ENCODE peak calls at places on chromosomes 6 and 20, in eight cellular contexts. C, Z, K, G, N, B, Q and W are unnamed samples.

GRCh38 chr20:4957939-4958362 is 43.4 kb downstream of the SLC23A2 start:
- DNase-seq in Z (peak; percentile 78), G (no peak), Q (no peak), B (no peak), N (peak; percentile 44), C (no peak), K (no peak), W (peak; percentile 31)

GRCh38 chr20:24981750-24982149 is 10.8 kb downstream of the APMAP start:
- DNase-seq in K (no peak), G (no peak), N (no peak), B (no peak), Z (no peak), C (no peak), Q (no peak), W (no peak)

GRCh38 chr6:63964347-63964746 is 328.7 kb downstream of the PHF3 start:
- DNase-seq in Z (no peak), Q (no peak), G (no peak), N (no peak), B (no peak), K (no peak), C (no peak), W (no peak)

GRCh38 chr20:4247261-4247660 is 231.9 kb upstream of the RNF24 start:
- DNase-seq in Z (no peak), Q (no peak), N (no peak), C (no peak), K (no peak), B (no peak), G (no peak), W (no peak)

GRCh38 chr6:105482227-105482839 is 79.5 kb upstream of the PREP start:
- DNase-seq in Q (no peak), Z (peak; percentile 66), G (peak; percentile 36), C (peak; percentile 59), B (peak; percentile 68), K (peak; percentile 82), N (peak; percentile 77), W (peak; percentile 68)

GRCh38 chr6:3325210-3325609 is 66.5 kb downstream of the PSMG4 start:
- DNase-seq in C (no peak), Z (peak; percentile 78), K (no peak), Q (no peak), G (peak; percentile 61), B (peak; percentile 59), N (peak; percentile 67), W (peak; percentile 72)

GRCh38 chr6:90347411-90347841 is 50.8 kb upstream of the BACH2 start:
- DNase-seq in G (no peak), K (no peak), Z (no peak), Q (no peak), N (no peak), B (no peak), C (no peak), W (peak; percentile 59)

GRCh38 chr6:97437087-97437486 is 154.1 kb upstream of the MMS22L start:
- DNase-seq in N (peak; percentile 30), B (peak; percentile 22), Z (peak; percentile 35), Q (no peak), C (no peak), G (no peak), K (peak; percentile 26), W (peak; percentile 26)

GRCh38 chr6:62803094-62803493 is 408.2 kb upstream of the FKBP1C start:
- DNase-seq in G (no peak), N (no peak), Q (no peak), K (no peak), Z (no peak), B (no peak), C (no peak), W (no peak)

GRCh38 chr6:44202332-44202971 is 14.3 kb upstream of the MYMX start:
- DNase-seq in C (peak; percentile 37), Z (no peak), B (no peak), N (no peak), K (no peak), G (no peak), Q (no peak), W (no peak)

GRCh38 chr6:153237670-153238069 is 106.6 kb upstream of the RGS17 start:
- DNase-seq in Q (no peak), B (no peak), C (no peak), G (no peak), N (no peak), Z (no peak), K (no peak), W (no peak)

GRCh38 chr6:13579911-13580310 is 5.5 kb downstream of the SIRT5 start:
- DNase-seq in K (no peak), Z (no peak), N (no peak), G (no peak), Q (no peak), C (no peak), B (no peak), W (no peak)

GRCh38 chr20:63707558-63708300 is at the start of the genes ARFRP1 and ZGPAT:
- DNase-seq in Z (peak; percentile 68), C (peak; percentile 90), K (peak; percentile 81), Q (peak; percentile 83), G (peak; percentile 93), N (peak; percentile 88), B (peak; percentile 79), W (peak; percentile 75)

GRCh38 chr6:150269857-150270223 is 99.0 kb upstream of the IYD start:
- DNase-seq in Z (peak; percentile 45), C (no peak), Q (no peak), N (no peak), B (peak; percentile 79), K (no peak), G (no peak), W (peak; percentile 91)

GRCh38 chr20:35734374-35734773 is 7.7 kb downstream of the RBM39 start:
- DNase-seq in K (no peak), N (no peak), Q (no peak), B (no peak), G (no peak), C (no peak), Z (no peak), W (no peak)
- H3K4me3 ChIP-seq in K (no peak overlapping the region), N (no peak overlapping the region), Q (no peak overlapping the region), B (no peak overlapping the region), G (no peak overlapping the region), C (no peak overlapping the region), Z (no peak overlapping the region), W (no peak overlapping the region)

DNA sequence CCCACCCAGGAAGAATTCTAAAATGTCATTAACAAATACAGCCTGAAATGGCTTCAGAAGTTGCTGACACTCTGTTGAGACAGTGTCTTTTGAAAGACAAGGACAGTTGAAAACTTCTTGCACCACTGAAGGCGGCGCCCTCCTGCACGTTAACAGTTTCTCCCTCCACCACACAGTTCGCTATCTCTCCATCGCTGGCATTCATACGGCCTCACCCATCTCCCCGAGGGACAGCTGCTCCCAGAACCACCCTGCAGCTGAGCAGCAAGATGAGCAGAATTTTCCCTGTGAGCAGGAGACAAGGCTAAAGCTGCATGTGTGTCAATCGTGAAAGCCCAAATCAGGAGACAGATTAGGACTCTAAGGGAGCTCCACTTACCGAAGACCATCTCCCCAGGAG is 113.3 kb downstream of the LY86 start:
- DNase-seq in Z (no peak), N (no peak), C (no peak), Q (no peak), G (no peak), K (peak; percentile 34), B (no peak), W (no peak)
- TF ChIP-seq CTCF in Z (no peak), N (no peak), C (no peak), Q (no peak), G (no peak), K (no peak), B (no peak), W (no peak)

DNA sequence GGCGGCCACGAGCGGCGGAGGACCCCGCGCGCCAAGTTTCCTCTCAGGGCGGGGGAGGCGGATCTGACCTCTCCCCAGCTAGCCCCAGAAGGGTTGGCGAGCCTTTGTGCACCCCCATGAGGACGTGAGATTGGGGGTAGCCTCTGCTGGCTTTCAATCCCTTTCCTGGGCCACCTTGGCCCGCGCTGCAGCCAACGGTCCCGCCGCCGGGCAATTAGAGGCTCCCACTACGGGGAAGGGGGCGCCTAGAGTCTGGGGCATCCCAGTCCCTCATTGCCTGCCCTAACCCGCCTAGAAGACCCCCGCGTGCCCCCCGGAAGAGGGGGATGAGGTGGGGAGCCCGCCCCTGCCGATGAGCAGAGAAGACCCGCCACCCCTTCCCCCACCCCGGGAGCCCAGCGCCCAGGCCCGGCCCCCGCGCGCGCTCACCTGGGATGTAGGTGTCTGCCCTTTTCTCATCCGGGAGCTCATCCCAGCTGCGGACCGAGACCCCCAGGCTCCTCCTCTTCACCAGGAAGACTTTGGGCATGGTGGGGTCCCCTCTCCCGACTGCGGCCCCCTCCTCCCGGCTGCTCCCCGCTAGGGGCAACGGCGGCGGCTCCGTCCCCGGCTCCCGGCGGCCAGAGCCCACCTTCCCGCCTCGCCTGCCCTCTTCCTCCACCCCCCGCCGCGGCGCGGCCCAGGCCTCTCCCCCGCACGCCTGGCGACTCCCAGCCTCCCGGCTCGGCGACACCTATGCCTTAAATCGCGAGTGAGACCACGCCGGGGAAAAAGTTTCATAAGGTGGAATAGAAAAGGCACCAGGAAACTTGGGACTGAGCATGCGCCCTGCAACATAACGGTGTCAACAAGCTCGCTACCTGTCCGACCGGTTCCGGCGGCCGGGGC is at the start of gene OVOL2:
- DNase-seq in Z (no peak), C (no peak), N (no peak), K (no peak), Q (peak; percentile 93), B (no peak), G (peak; percentile 97), W (no peak)
- H3K4me3 ChIP-seq in Z (no peak within 1 kb of the TSS), C (peak within 1 kb of the TSS; percentile 45), N (peak within 1 kb of the TSS; percentile 50), K (no peak within 1 kb of the TSS), Q (peak within 1 kb of the TSS; percentile 34), B (no peak within 1 kb of the TSS), G (peak within 1 kb of the TSS; percentile 86), W (no peak within 1 kb of the TSS)

GRCh38 chr20:45230631-45231030 is 9.5 kb downstream of the SEMG2 start:
- DNase-seq in K (no peak), G (no peak), C (no peak), B (no peak), N (no peak), Z (no peak), Q (no peak), W (no peak)

GRCh38 chr20:45238139-45238538 is 16.2 kb downstream of the SLPI start:
- DNase-seq in B (no peak), G (no peak), K (no peak), Z (no peak), N (no peak), Q (no peak), C (no peak), W (no peak)

DNA sequence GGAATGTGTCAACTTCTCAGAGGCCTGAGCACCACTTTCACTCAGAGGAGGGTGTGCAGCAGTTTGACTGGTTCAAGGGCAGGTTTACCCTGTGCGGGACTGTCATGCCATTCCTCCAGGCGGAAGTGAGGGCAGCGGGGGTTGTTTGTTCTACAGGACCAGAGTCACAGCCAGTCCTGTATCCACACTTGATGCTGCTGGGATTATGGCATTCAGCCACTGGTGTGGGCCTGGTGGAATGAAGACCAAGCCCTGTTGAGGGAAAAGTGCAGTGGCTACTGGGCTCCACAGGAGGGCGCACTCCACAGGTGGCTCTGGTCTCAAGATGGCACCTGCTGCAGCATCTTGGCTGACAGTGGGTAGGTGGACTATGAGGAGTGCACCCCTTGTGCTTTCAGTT is 14.8 kb downstream of the SEMG2 start:
- DNase-seq in B (no peak), Z (no peak), Q (no peak), N (no peak), C (no peak), K (no peak), G (no peak), W (no peak)
- TF ChIP-seq CTCF in B (peak; percentile 40), Z (peak; percentile 46), Q (peak; percentile 13), N (peak; percentile 52), C (no peak), K (peak; percentile 49), G (peak; percentile 38), W (peak; percentile 41)

GRCh38 chr6:35602133-35602946 is 86.4 kb downstream of the FKBP5 start:
- DNase-seq in K (peak; percentile 87), Z (peak; percentile 60), B (no peak), C (peak; percentile 13), N (peak; percentile 86), Q (no peak), G (no peak), W (peak; percentile 87)
- H3K4me3 ChIP-seq in K (peak overlapping the region; percentile 13), Z (peak overlapping the region; percentile 40), B (no peak overlapping the region), C (peak overlapping the region; percentile 46), N (peak overlapping the region; percentile 5), Q (no peak overlapping the region), G (no peak overlapping the region), W (no peak overlapping the region)